ENCODE peak calls at places on chromosomes 4 and X, in four cellular contexts. L is pancreas, T is body of pancreas, U is heart left ventricle. N is an unnamed sample.
A peak's percentile ranks its signal among the peaks of the same experiment; 100 is the strongest.

GRCh38 chrX:19739683-19740082 is 147.7 kb downstream of the SH3KBP1 start:
- DNase-seq in T (peak; percentile 62), U (peak; percentile 46), L (peak; percentile 23), N (peak; percentile 49)

GRCh38 chr4:86497980-86498379 is 96.1 kb upstream of the PTPN13 start:
- DNase-seq in T (peak; percentile 11), L (no peak), U (no peak), N (no peak)

GRCh38 chr4:14853186-14853946 is 148.9 kb upstream of the CPEB2 start:
- DNase-seq in U (no peak), T (no peak), L (no peak), N (no peak)

GRCh38 chr4:137531951-137532868 is at the start of gene PCDH18:
- DNase-seq in T (peak; percentile 65), L (peak; percentile 53), U (peak; percentile 89), N (peak; percentile 83)

GRCh38 chrX:124506031-124506430 is 159.7 kb downstream of the SH2D1A start:
- DNase-seq in T (no peak), L (no peak), U (no peak), N (no peak)

GRCh38 chr4:15963568-15963967 is 593 bp upstream of the FGFBP2 start:
- DNase-seq in T (no peak), U (no peak), L (no peak), N (no peak)

GRCh38 chr4:32645653-32646052 is 1925.5 kb downstream of the PCDH7 start:
- DNase-seq in T (no peak), L (no peak), U (no peak), N (no peak)

GRCh38 chr4:33060873-33061542 is 2340.8 kb downstream of the PCDH7 start:
- DNase-seq in L (no peak), U (no peak), T (peak; percentile 38), N (peak; percentile 66)

GRCh38 chrX:130916636-130917422 is 13.8 kb upstream of the ENOX2 start:
- DNase-seq in L (peak; percentile 18), U (peak; percentile 22), T (peak; percentile 37), N (peak; percentile 45)

GRCh38 chr4:74543983-74544382 is 99.0 kb downstream of the AREG start:
- DNase-seq in T (no peak), L (no peak), U (no peak), N (no peak)

DNA sequence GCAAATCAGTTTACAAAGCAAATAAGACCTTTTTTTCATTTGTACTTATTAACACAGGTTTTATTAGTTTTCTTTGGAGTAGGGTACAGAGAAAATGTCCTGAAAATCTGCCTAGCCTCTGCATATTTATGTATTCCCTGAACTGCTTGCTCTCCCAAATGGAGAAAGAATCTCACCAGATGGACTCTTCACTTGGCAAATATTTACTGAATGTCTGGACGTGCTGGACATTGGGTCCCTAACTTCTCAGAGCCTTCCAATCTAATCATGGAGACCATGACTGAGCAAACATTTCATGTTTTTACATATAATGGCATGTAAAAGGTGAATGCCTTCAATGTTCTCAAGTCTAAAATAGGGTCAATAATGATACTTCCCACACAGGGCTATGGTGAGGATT is 126.0 kb downstream of the CHRDL1 start:
- DNase-seq in L (no peak), T (no peak), U (no peak), N (no peak)
- H3K27me3 ChIP-seq in L (no peaks in the 10 kb centered on the region), T (no peaks in the 10 kb centered on the region), U (no peaks in the 10 kb centered on the region), N (no peaks in the 10 kb centered on the region)

DNA sequence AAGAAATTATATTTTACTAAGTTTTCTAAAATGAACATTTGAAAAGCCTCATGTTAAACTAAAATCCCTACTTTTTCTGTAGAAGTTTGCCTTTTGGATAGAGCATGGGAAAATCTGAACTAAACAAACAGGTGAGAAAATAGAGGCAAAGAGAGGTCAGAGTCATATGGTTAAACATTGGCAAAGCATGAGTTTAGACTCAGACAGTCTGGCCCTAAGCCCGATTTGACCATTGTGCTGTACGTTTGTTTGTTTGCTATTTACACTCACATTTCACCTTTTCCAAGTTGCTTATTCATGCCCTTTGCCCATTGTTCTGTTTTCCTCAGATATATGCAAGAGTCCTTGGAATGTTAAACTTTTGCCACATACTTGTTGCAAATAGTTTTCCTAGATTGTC is 85.4 kb downstream of the TIGD2 start:
- DNase-seq in L (peak; percentile 73), U (no peak), T (peak; percentile 66), N (no peak)
- H3K4me1 ChIP-seq in L (peaks cover 30% of the 10 kb centered on the region), U (no peaks in the 10 kb centered on the region), T (peaks cover 41% of the 10 kb centered on the region), N (no peaks in the 10 kb centered on the region)

GRCh38 chrX:42996861-42997260 is 218.9 kb upstream of the PPP1R2C start:
- DNase-seq in L (no peak), U (no peak), T (no peak), N (no peak)
- H3K27me3 ChIP-seq in L (no peaks in the 10 kb centered on the region), U (peaks cover 3% of the 10 kb centered on the region), T (no peaks in the 10 kb centered on the region), N (no peaks in the 10 kb centered on the region)

GRCh38 chrX:79167437-79167836 is 22.9 kb downstream of the GPR174 start:
- DNase-seq in L (no peak), T (no peak), U (no peak), N (no peak)
- H3K4me1 ChIP-seq in L (no peaks in the 10 kb centered on the region), T (no peaks in the 10 kb centered on the region), U (no peaks in the 10 kb centered on the region), N (no peaks in the 10 kb centered on the region)

GRCh38 chrX:113457719-113458118 is 617.1 kb upstream of the AMOT start:
- DNase-seq in L (no peak), T (no peak), U (no peak), N (no peak)
- H3K27me3 ChIP-seq in L (no peaks in the 10 kb centered on the region), T (no peaks in the 10 kb centered on the region), U (no peaks in the 10 kb centered on the region), N (no peaks in the 10 kb centered on the region)

GRCh38 chr4:80053140-80053910 is 19.7 kb downstream of the ANTXR2 start:
- DNase-seq in L (no peak), U (no peak), T (no peak), N (no peak)

GRCh38 chr4:80054375-80054774 is 18.7 kb downstream of the ANTXR2 start:
- DNase-seq in L (no peak), T (no peak), U (no peak), N (no peak)

GRCh38 chr4:80049813-80050534 is 23.1 kb downstream of the ANTXR2 start:
- DNase-seq in T (no peak), L (no peak), U (no peak), N (no peak)

GRCh38 chr4:80045831-80046230 is 27.2 kb downstream of the ANTXR2 start:
- DNase-seq in T (no peak), U (no peak), L (no peak), N (no peak)

DNA sequence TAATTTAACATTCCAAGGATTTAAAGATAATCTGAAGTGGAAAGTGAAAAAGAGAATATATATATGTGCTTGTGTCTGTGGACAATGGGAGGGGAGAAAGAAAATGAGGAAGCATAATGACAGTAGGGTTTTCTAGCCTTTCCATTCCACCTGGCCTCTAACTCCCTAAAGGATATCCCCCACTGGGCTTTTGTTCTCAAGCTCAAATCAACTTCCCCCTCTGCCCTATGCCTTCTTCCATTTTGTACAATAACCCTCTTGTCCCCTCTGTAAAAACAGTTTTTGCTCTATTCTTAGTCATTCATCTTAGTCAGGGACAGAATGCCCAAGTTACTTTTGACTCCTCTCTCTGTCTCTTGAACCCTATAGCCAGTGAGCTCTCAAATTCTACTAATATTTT is 23.6 kb downstream of the ANTXR2 start:
- DNase-seq in L (no peak), U (no peak), T (no peak), N (no peak)
- H3K4me1 ChIP-seq in L (no peaks in the 10 kb centered on the region), U (no peaks in the 10 kb centered on the region), T (no peaks in the 10 kb centered on the region), N (peaks cover 5% of the 10 kb centered on the region)

DNA sequence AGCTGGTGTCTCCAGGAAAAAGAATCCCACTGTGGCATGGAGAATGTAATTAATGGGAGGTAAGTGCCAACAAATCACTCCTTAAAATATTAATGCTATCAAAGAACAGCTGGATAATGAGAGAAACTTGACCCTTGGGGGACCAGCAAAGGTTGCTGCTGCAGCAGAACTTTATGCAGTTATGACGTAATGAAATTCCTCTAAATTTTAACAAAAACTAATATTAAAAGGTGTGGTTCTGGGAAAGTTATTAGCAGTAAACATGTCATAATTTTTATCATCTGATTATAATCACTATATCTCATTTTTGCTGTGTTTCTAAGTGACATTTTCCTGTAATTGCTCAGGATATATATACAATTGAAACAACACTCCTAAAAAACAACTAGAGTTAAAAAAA is 1.7 kb upstream of the SHISA3 start:
- DNase-seq in U (no peak), T (no peak), L (no peak), N (no peak)
- H3K27me3 ChIP-seq in U (peaks cover 15% of the 10 kb centered on the region), T (peaks cover 32% of the 10 kb centered on the region), L (peaks cover 33% of the 10 kb centered on the region), N (no peaks in the 10 kb centered on the region)

DNA sequence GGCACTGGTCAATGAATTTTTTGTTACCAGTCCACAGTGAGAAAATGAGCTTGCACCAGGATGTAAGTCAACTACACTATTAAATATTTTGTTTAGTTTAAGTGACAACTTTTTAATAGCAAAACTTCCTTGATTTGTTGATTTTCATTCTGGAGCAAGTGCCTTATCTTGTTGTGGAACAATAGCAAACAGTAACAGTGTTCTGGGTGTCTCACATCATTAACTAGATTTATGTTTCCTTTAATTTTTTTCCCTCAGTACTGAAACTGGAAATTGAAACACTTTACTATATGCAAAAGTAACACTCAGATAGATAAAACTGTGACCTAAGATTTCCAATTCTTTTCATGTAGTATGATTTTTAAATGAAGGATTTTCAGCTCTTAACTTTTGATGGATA is 80.1 kb downstream of the GALNT7 start:
- DNase-seq in U (no peak), L (no peak), T (no peak), N (no peak)
- H3K4me1 ChIP-seq in U (no peaks in the 10 kb centered on the region), L (peaks cover 25% of the 10 kb centered on the region), T (peaks cover 47% of the 10 kb centered on the region), N (no peaks in the 10 kb centered on the region)

DNA sequence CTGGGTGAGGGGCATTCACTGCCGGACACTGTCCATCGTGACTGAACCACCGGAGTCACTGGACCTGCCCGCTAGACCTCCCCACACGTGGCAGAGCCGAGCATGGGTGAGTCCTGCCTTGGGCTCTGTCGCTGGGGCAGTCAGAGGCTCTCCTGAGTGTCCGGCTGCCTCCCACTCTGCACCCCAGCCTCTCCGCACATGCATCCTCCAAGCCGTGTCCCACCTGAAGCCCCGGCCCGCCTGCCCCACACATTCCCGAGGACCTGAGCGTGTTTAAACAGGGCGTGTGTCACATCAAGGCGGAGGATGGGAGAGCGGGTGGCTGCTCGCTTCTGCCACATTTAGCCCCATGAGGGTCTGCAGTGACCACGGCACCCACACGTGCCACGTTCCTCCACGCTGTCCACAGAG is 4.7 kb downstream of the CPLX1 start:
- DNase-seq in L (no peak), T (no peak), U (no peak), N (peak; percentile 9)
- H3K27me3 ChIP-seq in L (peaks cover 20% of the 10 kb centered on the region), T (peaks cover 17% of the 10 kb centered on the region), U (peaks cover 27% of the 10 kb centered on the region), N (no peaks in the 10 kb centered on the region)